ENCODE peak calls at places on chromosomes 16 and 17, in six cellular contexts. J, V, D, H, B and A are unnamed samples.

GRCh38 chr17:48528153-48528912 is 2.5 kb downstream of the HOXB1 start:
- DNase-seq in J (no peak), V (no peak), D (no peak), H (no peak), B (no peak), A (no peak)

GRCh38 chr16:69559164-69559563 is 6.6 kb upstream of the NFAT5 start:
- DNase-seq in J (no peak), V (no peak), D (no peak), H (no peak), B (no peak), A (no peak)

GRCh38 chr17:64648234-64648633 is 13.9 kb downstream of the SMURF2 start:
- DNase-seq in J (no peak), V (no peak), D (no peak), H (no peak), B (no peak), A (no peak)

GRCh38 chr17:18960803-18961511 is 9.0 kb downstream of the SLC5A10 start:
- DNase-seq in J (peak; percentile 14), V (peak; percentile 68), D (no peak), H (peak; percentile 85), B (peak; percentile 92), A (peak; percentile 76)

GRCh38 chr17:43940630-43941029 is 1.6 kb downstream of the PPY start:
- DNase-seq in J (no peak), V (peak; percentile 53), D (no peak), H (no peak), B (peak; percentile 38), A (no peak)

GRCh38 chr17:58059141-58059540 is 24.1 kb upstream of the DYNLL2 start:
- DNase-seq in J (no peak), V (no peak), D (no peak), H (no peak), B (no peak), A (no peak)

GRCh38 chr17:31857920-31858646 is 961 bp downstream of the COPRS start:
- DNase-seq in J (no peak), V (peak; percentile 27), D (no peak), H (no peak), B (peak; percentile 24), A (no peak)

GRCh38 chr16:55853114-55853513 is 20.2 kb upstream of the CES1 start:
- DNase-seq in J (no peak), V (no peak), D (no peak), H (no peak), B (peak; percentile 63), A (no peak)

GRCh38 chr16:2028620-2029220 is 2.0 kb downstream of the NHERF2 start:
- DNase-seq in J (no peak), V (no peak), D (no peak), H (no peak), B (no peak), A (no peak)

GRCh38 chr17:52276609-52277008 is 118.1 kb upstream of the CA10 start:
- DNase-seq in J (no peak), V (no peak), D (no peak), H (no peak), B (no peak), A (no peak)

GRCh38 chr16:85607331-85607765 is 5.8 kb upstream of the GSE1 start:
- DNase-seq in J (no peak), V (no peak), D (no peak), H (no peak), B (no peak), A (no peak)

GRCh38 chr16:75263963-75264445 is 12.6 kb upstream of the BCAR1 start:
- DNase-seq in J (no peak), V (peak; percentile 59), D (peak; percentile 55), H (peak; percentile 92), B (no peak), A (peak; percentile 51)

GRCh38 chr17:80861360-80861861 is 130.2 kb upstream of the CHMP6 start:
- DNase-seq in J (no peak), V (no peak), D (no peak), H (no peak), B (no peak), A (no peak)

GRCh38 chr17:48025904-48026502 is 11.6 kb downstream of the COPZ2 start:
- DNase-seq in J (no peak), V (peak; percentile 61), D (peak; percentile 14), H (no peak), B (no peak), A (no peak)